ENCODE peak calls at places on chromosomes 12 and 14, in ten cellular contexts. Q is nephron progenitor cell, K is heart right ventricle, F is uterus, I is MM.1S, O is body of pancreas, S is psoas muscle, J is D721Med, L is GM06990, X is lung. W is an unnamed sample.

GRCh38 chr14:105168979-105169507 is 467 bp upstream of the JAG2 start:
- DNase-seq in Q (peak), K (peak), F (no peak), I (no peak), O (no peak), S (no peak), J (peak), L (peak), X (no peak), W (peak)

GRCh38 chr14:93234798-93235197 is 27.7 kb downstream of the UBR7 start:
- DNase-seq in Q (no peak), K (no peak), F (no peak), I (no peak), O (no peak), S (no peak), J (no peak), L (no peak), X (no peak), W (no peak)

GRCh38 chr12:121499929-121500793 is 80.7 kb downstream of the KDM2B start:
- DNase-seq in Q (peak), K (peak), F (peak), I (peak), O (peak), S (peak), J (peak), L (peak), X (peak), W (peak)

GRCh38 chr14:89365071-89365801 is 51.8 kb downstream of the FOXN3 start:
- DNase-seq in Q (no peak), K (peak), F (peak), I (peak), O (no peak), S (no peak), J (no peak), L (peak), X (peak), W (peak)

GRCh38 chr12:50642035-50642451 is 121.9 kb upstream of the ATF1 start:
- DNase-seq in Q (no peak), K (no peak), F (no peak), I (no peak), O (no peak), S (no peak), J (no peak), L (no peak), X (no peak), W (no peak)

GRCh38 chr14:74589291-74589879 is 22.7 kb downstream of the LTBP2 start:
- DNase-seq in Q (no peak), K (no peak), F (no peak), I (no peak), O (no peak), S (peak), J (no peak), L (no peak), X (no peak), W (no peak)

GRCh38 chr14:75941030-75941429 is 40.8 kb downstream of the TGFB3 start:
- DNase-seq in Q (no peak), K (no peak), F (no peak), I (no peak), O (no peak), S (peak), J (no peak), L (no peak), X (no peak), W (no peak)

GRCh38 chr14:105223260-105223659 is 25.1 kb upstream of the BTBD6 start:
- DNase-seq in Q (no peak), K (no peak), F (no peak), I (no peak), O (no peak), S (no peak), J (no peak), L (no peak), X (no peak), W (no peak)

GRCh38 chr14:37622231-37622923 is 26.9 kb downstream of the TTC6 start:
- DNase-seq in Q (peak), K (no peak), F (no peak), I (no peak), O (no peak), S (no peak), J (no peak), L (no peak), X (no peak), W (no peak)

GRCh38 chr12:49365542-49365941 is 1.7 kb upstream of the SPATS2 start:
- DNase-seq in Q (no peak), K (no peak), F (no peak), I (no peak), O (no peak), S (no peak), J (no peak), L (no peak), X (no peak), W (no peak)

GRCh38 chr12:106074706-106075392 is 63.9 kb downstream of the NUAK1 start:
- DNase-seq in Q (peak), K (no peak), F (no peak), I (no peak), O (no peak), S (no peak), J (no peak), L (no peak), X (no peak), W (no peak)

GRCh38 chr14:55681088-55681487 is 101.1 kb downstream of the KTN1 start:
- DNase-seq in Q (no peak), K (no peak), F (no peak), I (no peak), O (no peak), S (no peak), J (no peak), L (no peak), X (no peak), W (no peak)

GRCh38 chr12:18703326-18703725 is 34.5 kb downstream of the PLCZ1 start:
- DNase-seq in Q (no peak), K (no peak), F (no peak), I (no peak), O (no peak), S (no peak), J (no peak), L (no peak), X (no peak), W (no peak)

GRCh38 chr12:33759279-33759678 is 263.0 kb upstream of the ALG10 start:
- DNase-seq in Q (no peak), K (no peak), F (no peak), I (no peak), O (no peak), S (no peak), J (no peak), L (no peak), X (no peak), W (no peak)

GRCh38 chr12:124567035-124567672 is at the start of gene NCOR2:
- DNase-seq in Q (peak), K (no peak), F (peak), I (peak), O (peak), S (peak), J (no peak), L (peak), X (no peak), W (peak)

GRCh38 chr12:124568431-124569374 is 1.3 kb upstream of the NCOR2 start:
- DNase-seq in Q (peak), K (peak), F (peak), I (peak), O (peak), S (peak), J (no peak), L (peak), X (peak), W (no peak)

GRCh38 chr12:124569375-124570148 is 2.1 kb upstream of the NCOR2 start:
- DNase-seq in Q (no peak), K (no peak), F (no peak), I (no peak), O (no peak), S (no peak), J (no peak), L (no peak), X (no peak), W (no peak)

GRCh38 chr12:124566181-124567034 is 1.0 kb downstream of the NCOR2 start:
- DNase-seq in Q (peak), K (peak), F (peak), I (peak), O (peak), S (peak), J (no peak), L (peak), X (peak), W (peak)

DNA sequence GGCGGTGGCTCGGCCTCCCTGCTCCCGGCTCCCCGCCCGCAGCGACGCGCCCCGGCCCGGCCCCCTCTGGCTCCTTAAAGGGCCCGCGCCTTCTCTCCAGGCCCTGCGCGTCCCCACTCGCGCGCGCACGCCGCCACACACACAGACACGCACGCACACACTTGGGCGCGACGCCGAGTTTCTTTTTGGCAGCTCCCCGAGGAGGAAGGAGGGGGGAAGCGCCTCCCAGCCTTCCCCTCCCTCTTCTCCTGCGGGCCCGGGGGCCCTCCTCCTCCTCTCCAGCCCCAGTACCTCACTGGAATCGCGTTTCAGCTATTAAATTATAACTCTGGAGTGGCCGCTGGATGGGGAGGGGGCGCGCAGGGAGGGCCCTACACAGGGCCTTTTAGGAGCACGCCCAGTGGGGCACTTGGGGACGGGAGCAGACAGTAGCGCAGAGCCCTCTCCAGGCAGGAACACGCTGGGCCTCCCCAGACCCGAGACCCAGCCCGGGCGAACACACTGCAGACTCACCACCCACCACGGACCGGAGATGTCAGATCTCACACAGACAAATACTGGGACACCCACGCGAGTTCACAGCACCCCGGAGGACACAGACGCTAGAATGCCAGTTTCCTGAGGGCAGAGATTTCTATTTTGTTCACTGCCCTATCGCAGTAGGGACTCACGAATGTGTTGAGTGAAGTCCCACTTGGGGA is 411 bp upstream of the NCOR2 start:
- DNase-seq in Q (peak), K (peak), F (peak), I (peak), O (peak), S (peak), J (peak), L (peak), X (peak), W (peak)
- TF ChIP-seq CTCF in Q (no peak), K (no peak), F (no peak), I (no peak), O (no peak), S (no peak), J (no peak), L (peak), X (no peak), W (no peak)

DNA sequence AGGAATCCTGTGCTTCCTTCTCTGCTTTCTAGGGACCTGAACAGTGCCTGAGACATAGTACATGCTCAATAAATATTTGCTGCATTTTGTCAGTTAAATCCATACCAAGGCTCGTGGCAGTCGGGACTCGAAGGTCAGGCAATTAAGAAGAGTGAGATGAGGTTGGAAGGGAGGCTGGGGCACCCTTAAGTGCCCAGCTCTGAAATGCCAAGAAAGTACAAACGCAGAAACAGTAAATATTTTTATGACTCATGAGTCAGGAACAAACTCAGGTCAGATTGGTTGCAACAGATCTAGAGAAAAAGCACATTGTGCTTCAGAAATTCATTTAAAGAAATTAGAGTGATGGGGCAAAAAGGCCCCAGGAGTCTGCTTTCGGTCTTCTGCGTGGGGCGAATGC is 83.0 kb upstream of the FZD10 start:
- DNase-seq in Q (no peak), K (no peak), F (no peak), I (no peak), O (no peak), S (no peak), J (no peak), L (no peak), X (no peak), W (no peak)
- TF ChIP-seq CTCF in Q (no peak), K (no peak), F (no peak), I (no peak), O (no peak), S (no peak), J (no peak), L (no peak), X (no peak), W (no peak)

DNA sequence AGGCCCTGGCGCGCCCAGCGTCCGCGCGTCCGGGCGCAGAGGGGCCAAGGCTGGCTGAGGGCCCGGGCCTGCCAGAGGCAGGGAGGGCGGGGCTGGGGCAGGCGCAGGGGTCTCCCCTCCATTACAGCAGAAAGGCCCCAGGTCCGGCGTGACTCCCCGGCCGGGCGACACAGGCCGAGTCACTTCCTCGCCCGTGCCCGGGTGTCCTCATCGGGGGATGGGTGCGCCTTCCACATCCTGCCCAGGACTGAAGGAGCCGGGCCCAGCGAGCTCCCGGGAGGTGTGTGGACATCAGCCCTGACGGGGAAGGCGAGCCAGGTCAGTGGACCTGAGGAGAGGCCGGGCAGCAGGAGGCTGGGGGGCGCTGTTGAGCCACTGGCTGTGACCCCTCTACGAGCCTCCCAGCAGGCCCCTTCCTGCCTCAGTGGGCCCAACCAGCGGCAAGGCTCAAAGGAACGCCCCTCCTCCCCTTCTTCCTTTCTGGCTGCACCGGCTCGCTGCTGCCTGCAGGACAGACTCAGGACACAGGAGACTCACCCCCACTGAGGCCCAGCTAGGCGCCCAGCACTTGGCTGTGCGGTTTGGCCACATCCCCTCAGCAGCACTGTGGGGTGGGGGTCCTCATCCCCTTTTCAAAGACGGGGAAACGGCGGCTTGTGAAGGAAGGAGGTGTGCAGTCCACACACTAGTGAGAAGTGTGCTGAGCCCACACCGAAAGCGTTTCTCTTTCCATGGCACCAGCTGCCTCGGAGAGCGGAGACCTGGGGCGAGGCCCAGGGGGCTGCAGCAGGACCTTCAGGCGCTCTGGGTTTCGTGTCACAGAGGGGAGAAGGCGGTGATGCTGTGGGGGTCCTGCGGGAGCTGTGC is 606 bp downstream of the TNFAIP2 start:
- DNase-seq in Q (no peak), K (peak), F (peak), I (no peak), O (no peak), S (peak), J (no peak), L (no peak), X (peak), W (no peak)
- TF ChIP-seq CTCF in Q (no peak), K (peak), F (no peak), I (no peak), O (no peak), S (peak), J (no peak), L (peak), X (no peak), W (no peak)

GRCh38 chr12:21607701-21608100 is 3.1 kb upstream of the GYS2 start:
- DNase-seq in Q (no peak), K (no peak), F (no peak), I (no peak), O (no peak), S (no peak), J (no peak), L (no peak), X (no peak), W (no peak)
- TF ChIP-seq CTCF in Q (no peak), K (peak), F (peak), I (peak), O (peak), S (peak), J (peak), L (no peak), X (no peak), W (no peak)